ENCODE peak calls at places on chromosomes 7 and 10, in five cellular contexts. H, E, S, W and I are unnamed samples.

GRCh38 chr7:112510032-112510742 is 29.4 kb downstream of the LSMEM1 start:
- DNase-seq in S (no peak), W (peak; percentile 53), E (no peak), H (peak; percentile 30), I (no peak)

GRCh38 chr7:55120501-55121198 is 101.8 kb downstream of the EGFR start:
- DNase-seq in H (peak; percentile 45), E (no peak), S (no peak), W (no peak), I (no peak)

GRCh38 chr7:1749351-1749863 is 79.3 kb downstream of the ELFN1 start:
- DNase-seq in S (no peak), W (no peak), H (no peak), E (no peak), I (no peak)

GRCh38 chr7:98251251-98251843 is 685 bp downstream of the TECPR1 start:
- DNase-seq in E (no peak), H (no peak), W (peak; percentile 18), S (no peak), I (no peak)

GRCh38 chr7:143849785-143850479 is 52.0 kb downstream of the TCAF1 start:
- DNase-seq in E (no peak), W (no peak), H (no peak), S (no peak), I (no peak)

GRCh38 chr7:116500071-116500853 is 724 bp downstream of the CAV2 start:
- DNase-seq in S (peak; percentile 81), E (peak; percentile 19), H (no peak), W (no peak), I (peak; percentile 45)

GRCh38 chr10:21993360-21994001 is 10.0 kb downstream of the DNAJC1 start:
- DNase-seq in W (no peak), E (no peak), H (no peak), S (no peak), I (no peak)

GRCh38 chr10:99534939-99535763 is 2.4 kb downstream of the NKX2-3 start:
- DNase-seq in S (no peak), E (peak; percentile 66), W (no peak), H (no peak), I (no peak)

GRCh38 chr10:80603516-80603915 is 65.8 kb downstream of the SH2D4B start:
- DNase-seq in W (no peak), S (peak; percentile 66), H (no peak), E (no peak), I (no peak)

GRCh38 chr7:137975768-137976167 is 26.1 kb downstream of the CREB3L2 start:
- DNase-seq in S (no peak), H (no peak), E (no peak), W (no peak), I (peak; percentile 55)

GRCh38 chr10:100733319-100733718 is 12.1 kb upstream of the PAX2 start:
- DNase-seq in E (no peak), H (no peak), S (no peak), W (no peak), I (no peak)

GRCh38 chr10:36666451-36666850 is 458.9 kb upstream of the ANKRD30A start:
- DNase-seq in W (no peak), S (no peak), H (no peak), E (no peak), I (no peak)

GRCh38 chr10:66837335-66837734 is 88.5 kb upstream of the LRRTM3 start:
- DNase-seq in H (no peak), E (no peak), W (peak; percentile 43), S (no peak), I (no peak)

GRCh38 chr7:47610506-47611044 is 28.7 kb upstream of the TNS3 start:
- DNase-seq in E (no peak), S (no peak), H (peak; percentile 86), W (peak; percentile 59), I (peak; percentile 37)

GRCh38 chr10:125687507-125688185 is 4.7 kb upstream of the TEX36 start:
- DNase-seq in S (no peak), H (no peak), E (no peak), W (no peak), I (no peak)

GRCh38 chr7:2416659-2417058 is 13.2 kb downstream of the CHST12 start:
- DNase-seq in H (no peak), E (no peak), S (no peak), W (no peak), I (no peak)

GRCh38 chr7:75596727-75597614 is 104.9 kb downstream of the SPDYE5 start:
- DNase-seq in W (no peak), H (no peak), E (no peak), S (no peak), I (no peak)

GRCh38 chr7:43553999-43554398 is 28.9 kb upstream of the STK17A start:
- DNase-seq in H (no peak), S (no peak), W (no peak), E (no peak), I (no peak)

GRCh38 chr10:3807928-3808496 is 23.0 kb upstream of the KLF6 start:
- DNase-seq in S (no peak), H (no peak), W (no peak), E (no peak), I (no peak)

GRCh38 chr10:113957013-113957412 is 86.7 kb upstream of the ADRB1 start:
- DNase-seq in H (peak; percentile 80), S (no peak), W (peak; percentile 90), E (no peak), I (no peak)

GRCh38 chr7:122423591-122423990 is 119.0 kb upstream of the FEZF1 start:
- DNase-seq in S (no peak), E (no peak), W (no peak), H (no peak), I (no peak)

GRCh38 chr7:37786741-37787569 is 61.4 kb upstream of the NME8 start:
- DNase-seq in H (no peak), W (no peak), S (no peak), E (no peak), I (no peak)

GRCh38 chr7:1851731-1852531 is 181.9 kb downstream of the ELFN1 start:
- DNase-seq in W (no peak), H (no peak), S (no peak), E (no peak), I (no peak)

GRCh38 chr7:115478426-115478825 is 552.1 kb downstream of the TFEC start:
- DNase-seq in H (no peak), S (no peak), W (peak; percentile 33), E (no peak), I (no peak)

GRCh38 chr7:115477193-115477651 is 553.3 kb downstream of the TFEC start:
- DNase-seq in E (no peak), H (peak; percentile 6), S (no peak), W (no peak), I (no peak)

GRCh38 chr7:115475206-115475605 is 553.3 kb downstream of the MDFIC start:
- DNase-seq in H (no peak), W (no peak), S (no peak), E (no peak), I (no peak)

GRCh38 chr7:115475774-115476407 is 554.0 kb downstream of the MDFIC start:
- DNase-seq in H (no peak), W (no peak), E (no peak), S (no peak), I (no peak)

DNA sequence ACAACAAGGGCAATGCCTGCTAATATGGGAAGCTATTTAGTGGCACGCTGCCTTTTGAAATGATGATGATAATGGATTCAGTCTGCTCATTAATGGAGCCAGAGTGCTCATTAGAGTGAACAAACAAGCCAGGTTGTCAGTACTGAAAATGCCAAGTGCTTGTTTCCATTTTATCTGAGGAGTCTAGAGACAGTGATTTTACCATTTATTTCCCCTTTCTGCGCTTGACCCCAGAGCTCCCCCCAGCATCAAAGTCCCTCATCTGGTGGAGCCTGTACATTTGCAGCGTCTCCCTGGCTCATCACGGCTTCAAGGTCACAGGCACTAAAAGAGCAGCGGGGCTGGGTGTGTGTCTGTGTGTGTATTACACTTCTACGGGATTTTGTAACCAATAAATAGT is 553.9 kb downstream of the TFEC start:
- DNase-seq in W (no peak), E (no peak), S (no peak), H (no peak), I (no peak)
- H3K4me3 ChIP-seq in W (peak overlapping the region; percentile 40), E (no peak overlapping the region), S (peak overlapping the region; percentile 64), H (peak overlapping the region; percentile 53), I (peak overlapping the region; percentile 47)

GRCh38 chr7:101217388-101218235 is at the start of the genes PLOD3 and ZNHIT1:
- DNase-seq in E (peak; percentile 100), S (peak; percentile 96), W (peak; percentile 97), H (peak; percentile 95), I (peak; percentile 98)
- TF ChIP-seq CTCF in E (peak; percentile 25), S (no peak), W (no peak), H (peak; percentile 11), I (peak; percentile 34)

GRCh38 chr10:26438534-26439269 is 561 bp downstream of the APBB1IP start:
- DNase-seq in H (no peak), S (peak; percentile 75), W (no peak), E (peak; percentile 16), I (no peak)
- H3K4me3 ChIP-seq in H (no peak overlapping the region), S (peak overlapping the region; percentile 68), W (peak overlapping the region; percentile 16), E (no peak overlapping the region), I (no peak overlapping the region)

GRCh38 chr7:13115829-13116228 is 428.4 kb downstream of the ARL4A start:
- DNase-seq in H (no peak), W (no peak), S (no peak), E (no peak), I (no peak)

GRCh38 chr7:13111230-13111629 is 423.8 kb downstream of the ARL4A start:
- DNase-seq in W (no peak), E (no peak), H (no peak), S (no peak), I (no peak)

GRCh38 chr7:13115157-13115772 is 427.8 kb downstream of the ARL4A start:
- DNase-seq in S (no peak), E (no peak), W (no peak), H (no peak), I (no peak)

DNA sequence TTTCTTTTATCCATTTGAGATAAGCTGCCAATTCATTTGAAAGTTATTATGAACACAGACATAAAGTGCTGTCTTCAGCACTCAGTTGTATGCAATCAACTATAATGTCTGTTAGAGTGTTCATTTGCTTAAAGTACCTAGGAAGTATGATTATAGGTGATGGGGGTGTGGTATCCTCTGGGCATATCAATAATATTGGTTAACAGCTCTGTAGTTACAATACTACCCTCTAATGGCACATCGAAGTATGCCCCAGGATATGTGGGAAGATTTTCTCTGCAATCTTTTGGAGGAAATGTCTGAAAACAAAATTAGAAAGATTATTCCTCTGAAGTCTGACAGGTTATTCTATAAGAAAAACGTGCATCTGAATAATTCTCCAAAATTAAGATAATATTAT is 429.7 kb downstream of the ARL4A start:
- DNase-seq in S (no peak), W (no peak), H (no peak), E (no peak), I (no peak)
- TF ChIP-seq CTCF in S (no peak), W (peak; percentile 55), H (peak; percentile 65), E (peak; percentile 53), I (peak; percentile 10)

GRCh38 chr10:132188331-132188730 is 1.6 kb downstream of the DPYSL4 start:
- DNase-seq in W (no peak), S (no peak), H (no peak), E (no peak), I (no peak)
- H3K4me3 ChIP-seq in W (peak overlapping the region; percentile 54), S (no peak overlapping the region), H (peak overlapping the region; percentile 67), E (peak overlapping the region; percentile 79), I (no peak overlapping the region)

GRCh38 chr10:131689016-131689415 is 211.8 kb upstream of the PPP2R2D start:
- DNase-seq in E (no peak), W (no peak), H (no peak), S (no peak), I (no peak)
- TF ChIP-seq CTCF in E (no peak), W (no peak), H (no peak), S (no peak), I (no peak)

GRCh38 chr10:70481831-70482530 is 3.4 kb downstream of the PALD1 start:
- DNase-seq in E (no peak), H (no peak), S (no peak), W (no peak), I (peak; percentile 62)
- H3K4me3 ChIP-seq in E (no peak overlapping the region), H (no peak overlapping the region), S (no peak overlapping the region), W (no peak overlapping the region), I (no peak overlapping the region)